ENCODE peak calls at places on chromosomes 3 and 15, in nine cellular contexts. Y, G, K, R, Q, Z, C, W and P are unnamed samples.

GRCh38 chr15:70672081-70672480 is 91.3 kb downstream of the UACA start:
- DNase-seq in K (no peak), Q (no peak), W (no peak), Z (no peak), G (no peak), C (no peak), Y (no peak), R (no peak), P (no peak)

GRCh38 chr3:133865136-133865855 is 30.4 kb downstream of the RAB6B start:
- DNase-seq in G (no peak), Y (no peak), C (no peak), K (peak; percentile 12), W (no peak), R (no peak), Z (no peak), Q (no peak), P (peak; percentile 25)

GRCh38 chr3:192675958-192676649 is 51.2 kb downstream of the FGF12 start:
- DNase-seq in K (no peak), Y (no peak), R (no peak), Q (no peak), Z (no peak), C (no peak), G (no peak), W (no peak), P (no peak)

GRCh38 chr3:59771760-59772159 is 721.9 kb upstream of the CFAP20DC start:
- DNase-seq in G (no peak), C (no peak), Z (no peak), R (no peak), K (no peak), Y (no peak), Q (no peak), W (no peak), P (no peak)

GRCh38 chr3:183193762-183194701 is 31.5 kb upstream of the LAMP3 start:
- DNase-seq in W (no peak), Q (no peak), K (no peak), C (peak; percentile 32), Y (no peak), G (no peak), R (no peak), Z (no peak), P (no peak)

GRCh38 chr3:49022751-49023171 is 840 bp downstream of the NDUFAF3 start:
- DNase-seq in Z (no peak), K (peak; percentile 78), R (peak; percentile 53), Y (no peak), G (no peak), C (no peak), W (no peak), Q (no peak), P (no peak)

GRCh38 chr3:68972358-68972979 is 40.1 kb upstream of the TAFA4 start:
- DNase-seq in C (peak; percentile 5), W (peak; percentile 11), R (peak; percentile 84), Y (peak; percentile 27), Q (no peak), G (no peak), Z (peak; percentile 66), K (no peak), P (no peak)

GRCh38 chr15:48625126-48625525 is 20.4 kb downstream of the FBN1 start:
- DNase-seq in R (no peak), K (no peak), C (no peak), G (no peak), W (no peak), Y (no peak), Z (no peak), Q (no peak), P (no peak)

GRCh38 chr3:90033242-90033641 is 925.8 kb downstream of the EPHA3 start:
- DNase-seq in Q (no peak), G (no peak), R (peak; percentile 35), W (no peak), Z (no peak), C (no peak), Y (no peak), K (no peak), P (no peak)

GRCh38 chr3:157336252-157337009 is 100.2 kb upstream of the PTX3 start:
- DNase-seq in C (no peak), Y (no peak), K (no peak), G (no peak), Q (no peak), W (no peak), Z (no peak), R (no peak), P (no peak)